ENCODE peak calls at places on chromosomes 16 and 17, in six cellular contexts. One of them, this sample, is unnamed.

GRCh38 chr17:58205936-58206335 is 13.1 kb downstream of the MKS1 start:
- DNase-seq in upper lobe of right lung: no peak
- DNase-seq in endodermal cell: no peak
- DNase-seq in upper lobe of left lung: no peak
- DNase-seq in body of pancreas: no peak
- DNase-seq in uterus: no peak
- DNase-seq in this sample: peak; percentile 59

GRCh38 chr16:30470632-30471007 is 1.9 kb upstream of the ITGAL start:
- DNase-seq in endodermal cell: no peak
- DNase-seq in uterus: no peak
- DNase-seq in body of pancreas: no peak
- DNase-seq in upper lobe of right lung: no peak
- DNase-seq in upper lobe of left lung: no peak
- DNase-seq in this sample: no peak

GRCh38 chr17:17774009-17774881 is 62.5 kb downstream of the SREBF1 start:
- DNase-seq in body of pancreas: peak; percentile 77
- DNase-seq in uterus: peak; percentile 54
- DNase-seq in endodermal cell: no peak
- DNase-seq in upper lobe of left lung: no peak
- DNase-seq in upper lobe of right lung: no peak
- DNase-seq in this sample: no peak

GRCh38 chr17:10628756-10629155 is 28.4 kb downstream of the MYH3 start:
- DNase-seq in uterus: no peak
- DNase-seq in body of pancreas: no peak
- DNase-seq in upper lobe of left lung: no peak
- DNase-seq in endodermal cell: peak; percentile 89
- DNase-seq in upper lobe of right lung: no peak
- DNase-seq in this sample: no peak

GRCh38 chr16:46972971-46973456 is 460 bp downstream of the DNAJA2 start:
- DNase-seq in upper lobe of left lung: peak; percentile 90
- DNase-seq in body of pancreas: peak; percentile 55
- DNase-seq in endodermal cell: peak; percentile 76
- DNase-seq in uterus: no peak
- DNase-seq in upper lobe of right lung: peak; percentile 73
- DNase-seq in this sample: peak; percentile 21

GRCh38 chr16:89322381-89323119 is 105.0 kb downstream of the ZNF778 start:
- DNase-seq in uterus: peak; percentile 62
- DNase-seq in body of pancreas: no peak
- DNase-seq in upper lobe of right lung: peak; percentile 87
- DNase-seq in endodermal cell: peak; percentile 88
- DNase-seq in upper lobe of left lung: peak; percentile 67
- DNase-seq in this sample: no peak

GRCh38 chr17:36760425-36760824 is 159.0 kb downstream of the MRM1 start:
- DNase-seq in body of pancreas: no peak
- DNase-seq in upper lobe of right lung: no peak
- DNase-seq in endodermal cell: no peak
- DNase-seq in upper lobe of left lung: no peak
- DNase-seq in uterus: no peak
- DNase-seq in this sample: no peak

GRCh38 chr17:29980261-29980660 is 38.8 kb downstream of the EFCAB5 start:
- DNase-seq in body of pancreas: no peak
- DNase-seq in endodermal cell: no peak
- DNase-seq in uterus: no peak
- DNase-seq in upper lobe of right lung: no peak
- DNase-seq in upper lobe of left lung: no peak
- DNase-seq in this sample: no peak

GRCh38 chr16:49356728-49357488 is 16.7 kb upstream of the C16orf78 start:
- DNase-seq in upper lobe of right lung: no peak
- DNase-seq in upper lobe of left lung: peak; percentile 58
- DNase-seq in endodermal cell: no peak
- DNase-seq in body of pancreas: no peak
- DNase-seq in uterus: no peak
- DNase-seq in this sample: peak; percentile 11

GRCh38 chr16:24800586-24800985 is 45.2 kb upstream of the SLC5A11 start:
- DNase-seq in uterus: no peak
- DNase-seq in upper lobe of right lung: no peak
- DNase-seq in endodermal cell: peak; percentile 56
- DNase-seq in upper lobe of left lung: no peak
- DNase-seq in body of pancreas: no peak
- DNase-seq in this sample: peak; percentile 30

GRCh38 chr17:34275881-34276280 is 5.9 kb downstream of the CCL7 start:
- DNase-seq in body of pancreas: no peak
- DNase-seq in upper lobe of left lung: no peak
- DNase-seq in uterus: no peak
- DNase-seq in endodermal cell: no peak
- DNase-seq in upper lobe of right lung: no peak
- DNase-seq in this sample: no peak

GRCh38 chr17:56109811-56110210 is 43.5 kb upstream of the ANKFN1 start:
- DNase-seq in body of pancreas: no peak
- DNase-seq in upper lobe of right lung: no peak
- DNase-seq in endodermal cell: peak; percentile 30
- DNase-seq in uterus: no peak
- DNase-seq in upper lobe of left lung: no peak
- DNase-seq in this sample: no peak

GRCh38 chr16:77761204-77761603 is 27.2 kb upstream of the VAT1L start:
- DNase-seq in upper lobe of right lung: no peak
- DNase-seq in upper lobe of left lung: no peak
- DNase-seq in body of pancreas: peak; percentile 12
- DNase-seq in endodermal cell: no peak
- DNase-seq in uterus: no peak
- DNase-seq in this sample: no peak

GRCh38 chr17:68531252-68531651 is 19.0 kb downstream of the PRKAR1A start:
- DNase-seq in uterus: no peak
- DNase-seq in upper lobe of left lung: no peak
- DNase-seq in body of pancreas: no peak
- DNase-seq in upper lobe of right lung: no peak
- DNase-seq in endodermal cell: no peak
- DNase-seq in this sample: no peak

GRCh38 chr17:13596241-13596941 is 5.3 kb downstream of the HS3ST3A1 start:
- DNase-seq in uterus: no peak
- DNase-seq in upper lobe of right lung: no peak
- DNase-seq in upper lobe of left lung: no peak
- DNase-seq in endodermal cell: no peak
- DNase-seq in body of pancreas: no peak
- DNase-seq in this sample: no peak

GRCh38 chr17:78378225-78379133 is at the start of gene PGS1:
- DNase-seq in upper lobe of right lung: peak; percentile 92
- DNase-seq in upper lobe of left lung: peak; percentile 97
- DNase-seq in body of pancreas: peak; percentile 81
- DNase-seq in uterus: peak; percentile 70
- DNase-seq in endodermal cell: peak; percentile 94
- DNase-seq in this sample: peak; percentile 87

GRCh38 chr17:51597340-51597739 is 337.0 kb downstream of the UTP18 start:
- DNase-seq in upper lobe of right lung: no peak
- DNase-seq in uterus: no peak
- DNase-seq in upper lobe of left lung: no peak
- DNase-seq in endodermal cell: no peak
- DNase-seq in body of pancreas: no peak
- DNase-seq in this sample: no peak

GRCh38 chr17:31823014-31823413 is 36.0 kb downstream of the COPRS start:
- DNase-seq in uterus: no peak
- DNase-seq in upper lobe of right lung: no peak
- DNase-seq in endodermal cell: no peak
- DNase-seq in upper lobe of left lung: no peak
- DNase-seq in body of pancreas: no peak
- DNase-seq in this sample: no peak

GRCh38 chr17:31825961-31826691 is 32.9 kb downstream of the COPRS start:
- DNase-seq in body of pancreas: peak; percentile 11
- DNase-seq in uterus: no peak
- DNase-seq in endodermal cell: no peak
- DNase-seq in upper lobe of left lung: no peak
- DNase-seq in upper lobe of right lung: no peak
- DNase-seq in this sample: no peak

GRCh38 chr17:31820691-31821435 is 38.2 kb downstream of the COPRS start:
- DNase-seq in endodermal cell: no peak
- DNase-seq in body of pancreas: no peak
- DNase-seq in upper lobe of left lung: no peak
- DNase-seq in uterus: no peak
- DNase-seq in upper lobe of right lung: no peak
- DNase-seq in this sample: no peak

GRCh38 chr17:31829649-31830048 is 29.4 kb downstream of the COPRS start:
- DNase-seq in uterus: no peak
- DNase-seq in endodermal cell: no peak
- DNase-seq in upper lobe of right lung: no peak
- DNase-seq in upper lobe of left lung: no peak
- DNase-seq in body of pancreas: no peak
- DNase-seq in this sample: no peak

GRCh38 chr17:31824771-31825360 is 34.2 kb downstream of the COPRS start:
- DNase-seq in endodermal cell: no peak
- DNase-seq in uterus: no peak
- DNase-seq in body of pancreas: no peak
- DNase-seq in upper lobe of right lung: no peak
- DNase-seq in upper lobe of left lung: no peak
- DNase-seq in this sample: no peak
- H3K4me3 ChIP-seq in endodermal cell: no peak overlapping the region
- H3K4me3 ChIP-seq in uterus: no peak overlapping the region
- H3K4me3 ChIP-seq in body of pancreas: no peak overlapping the region
- H3K4me3 ChIP-seq in upper lobe of right lung: no peak overlapping the region
- H3K4me3 ChIP-seq in upper lobe of left lung: no peak overlapping the region
- H3K4me3 ChIP-seq in this sample: no peak overlapping the region

GRCh38 chr16:3179651-3180050 is 8.4 kb upstream of the OR1F1 start:
- DNase-seq in uterus: no peak
- DNase-seq in upper lobe of left lung: no peak
- DNase-seq in endodermal cell: no peak
- DNase-seq in upper lobe of right lung: peak; percentile 21
- DNase-seq in body of pancreas: no peak
- DNase-seq in this sample: no peak
- H3K27me3 ChIP-seq in uterus: peaks cover 65% of the 10 kb centered on the region
- H3K27me3 ChIP-seq in upper lobe of left lung: peaks cover 44% of the 10 kb centered on the region
- H3K27me3 ChIP-seq in endodermal cell: peaks cover 90% of the 10 kb centered on the region
- H3K27me3 ChIP-seq in upper lobe of right lung: peaks cover 97% of the 10 kb centered on the region
- H3K27me3 ChIP-seq in body of pancreas: peaks cover 47% of the 10 kb centered on the region
- H3K27me3 ChIP-seq in this sample: peaks cover 69% of the 10 kb centered on the region

GRCh38 chr16:28280881-28281836 is 11.2 kb upstream of the SBK1 start:
- DNase-seq in upper lobe of left lung: no peak
- DNase-seq in endodermal cell: peak; percentile 50
- DNase-seq in uterus: no peak
- DNase-seq in body of pancreas: no peak
- DNase-seq in upper lobe of right lung: no peak
- DNase-seq in this sample: no peak

GRCh38 chr16:28282045-28282444 is 10.3 kb upstream of the SBK1 start:
- DNase-seq in upper lobe of left lung: no peak
- DNase-seq in endodermal cell: no peak
- DNase-seq in body of pancreas: no peak
- DNase-seq in upper lobe of right lung: no peak
- DNase-seq in uterus: no peak
- DNase-seq in this sample: no peak

GRCh38 chr16:28276301-28276700 is 16.0 kb upstream of the SBK1 start:
- DNase-seq in body of pancreas: no peak
- DNase-seq in uterus: no peak
- DNase-seq in endodermal cell: no peak
- DNase-seq in upper lobe of right lung: no peak
- DNase-seq in upper lobe of left lung: no peak
- DNase-seq in this sample: no peak

GRCh38 chr16:28277537-28278388 is 14.6 kb upstream of the SBK1 start:
- DNase-seq in body of pancreas: peak; percentile 91
- DNase-seq in endodermal cell: peak; percentile 96
- DNase-seq in upper lobe of left lung: peak; percentile 94
- DNase-seq in uterus: peak; percentile 80
- DNase-seq in upper lobe of right lung: peak; percentile 91
- DNase-seq in this sample: peak; percentile 84

GRCh38 chr16:28279006-28279405 is 13.3 kb upstream of the SBK1 start:
- DNase-seq in upper lobe of left lung: no peak
- DNase-seq in body of pancreas: no peak
- DNase-seq in uterus: no peak
- DNase-seq in upper lobe of right lung: no peak
- DNase-seq in endodermal cell: no peak
- DNase-seq in this sample: no peak
- TF ChIP-seq CTCF in upper lobe of left lung: no peak
- TF ChIP-seq CTCF in body of pancreas: no peak
- TF ChIP-seq CTCF in uterus: no peak
- TF ChIP-seq CTCF in upper lobe of right lung: no peak
- TF ChIP-seq CTCF in endodermal cell: no peak
- TF ChIP-seq CTCF in this sample: no peak

DNA sequence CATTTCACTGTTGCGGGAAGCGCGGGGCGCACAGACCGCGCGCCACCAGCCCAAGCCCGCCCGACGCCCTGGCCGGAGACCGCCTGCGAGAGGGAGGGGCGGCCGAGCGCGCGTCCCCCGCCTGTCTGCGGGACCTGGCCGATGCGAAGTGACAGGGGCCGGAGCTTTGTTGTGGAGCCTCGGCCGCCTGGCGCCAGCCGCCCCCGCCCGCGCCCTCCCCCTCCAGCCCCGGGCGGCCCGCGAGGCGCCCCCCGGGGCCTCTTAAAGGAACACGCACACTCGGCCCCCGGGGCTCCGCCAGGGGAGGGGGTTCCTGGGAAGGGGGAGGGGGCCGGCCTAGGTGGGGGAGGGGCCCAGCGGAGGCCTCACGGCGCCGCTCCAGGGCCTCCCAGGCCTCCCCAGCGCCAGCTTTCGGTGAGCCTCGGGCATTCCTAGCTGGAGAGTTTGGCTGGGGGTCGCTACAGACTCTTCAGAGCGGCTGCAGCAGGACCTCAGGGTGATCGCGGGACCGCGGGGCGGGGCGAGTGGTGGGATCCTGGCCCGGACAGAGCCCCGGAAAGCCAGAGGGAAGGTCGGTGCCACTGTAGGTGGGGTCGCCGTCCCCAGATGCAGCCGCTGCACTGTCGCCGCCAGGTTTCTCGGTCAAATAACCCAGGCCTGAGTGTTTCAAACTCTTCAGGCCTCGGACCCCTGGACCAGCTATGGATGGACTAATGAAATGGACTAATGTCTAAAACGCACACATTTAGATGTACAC is 2.4 kb upstream of the TBX2 start:
- DNase-seq in uterus: no peak
- DNase-seq in endodermal cell: peak; percentile 88
- DNase-seq in body of pancreas: no peak
- DNase-seq in upper lobe of right lung: peak; percentile 68
- DNase-seq in upper lobe of left lung: peak; percentile 88
- DNase-seq in this sample: peak; percentile 54
- H3K4me3 ChIP-seq in uterus: peak overlapping the region; percentile 41
- H3K4me3 ChIP-seq in endodermal cell: no peak overlapping the region
- H3K4me3 ChIP-seq in body of pancreas: no peak overlapping the region
- H3K4me3 ChIP-seq in upper lobe of right lung: peak overlapping the region; percentile 65
- H3K4me3 ChIP-seq in upper lobe of left lung: peak overlapping the region; percentile 47
- H3K4me3 ChIP-seq in this sample: peak overlapping the region; percentile 85